ENCODE peak calls at places on chromosomes 16 and 17, in seven cellular contexts. One of them, this sample, is unnamed.

GRCh38 chr16:9415588-9415987 is 324.1 kb downstream of the HAPSTR1 start:
- DNase-seq in mucosa of gallbladder: no peak
- DNase-seq in astrocyte of the cerebellum: no peak
- DNase-seq in activated naive CD4-positive, alpha-beta T cell treated with anti-CD3 and anti-CD28 coated beads for 36 hours: no peak
- DNase-seq in AG04450: no peak
- DNase-seq in ELR: no peak
- DNase-seq in mucosa of descending colon: peak
- DNase-seq in this sample: no peak

GRCh38 chr17:44587339-44587738 is 30.1 kb downstream of the FZD2 start:
- DNase-seq in activated naive CD4-positive, alpha-beta T cell treated with anti-CD3 and anti-CD28 coated beads for 36 hours: no peak
- DNase-seq in mucosa of descending colon: no peak
- DNase-seq in mucosa of gallbladder: peak
- DNase-seq in AG04450: peak
- DNase-seq in ELR: peak
- DNase-seq in astrocyte of the cerebellum: peak
- DNase-seq in this sample: peak

GRCh38 chr16:50697881-50698767 is 4.7 kb downstream of the NOD2 start:
- DNase-seq in mucosa of descending colon: peak
- DNase-seq in activated naive CD4-positive, alpha-beta T cell treated with anti-CD3 and anti-CD28 coated beads for 36 hours: peak
- DNase-seq in ELR: peak
- DNase-seq in mucosa of gallbladder: no peak
- DNase-seq in AG04450: no peak
- DNase-seq in astrocyte of the cerebellum: peak
- DNase-seq in this sample: peak

GRCh38 chr17:58531661-58532554 is 17.5 kb upstream of the MTMR4 start:
- DNase-seq in AG04450: no peak
- DNase-seq in astrocyte of the cerebellum: no peak
- DNase-seq in mucosa of gallbladder: peak
- DNase-seq in ELR: peak
- DNase-seq in mucosa of descending colon: peak
- DNase-seq in activated naive CD4-positive, alpha-beta T cell treated with anti-CD3 and anti-CD28 coated beads for 36 hours: peak
- DNase-seq in this sample: peak

GRCh38 chr17:66885417-66885816 is 50.5 kb downstream of the CACNG5 start:
- DNase-seq in AG04450: no peak
- DNase-seq in ELR: no peak
- DNase-seq in astrocyte of the cerebellum: no peak
- DNase-seq in mucosa of descending colon: no peak
- DNase-seq in activated naive CD4-positive, alpha-beta T cell treated with anti-CD3 and anti-CD28 coated beads for 36 hours: no peak
- DNase-seq in mucosa of gallbladder: no peak
- DNase-seq in this sample: no peak

GRCh38 chr17:17499402-17500145 is 3.4 kb upstream of the RASD1 start:
- DNase-seq in mucosa of gallbladder: no peak
- DNase-seq in AG04450: no peak
- DNase-seq in ELR: no peak
- DNase-seq in mucosa of descending colon: no peak
- DNase-seq in astrocyte of the cerebellum: no peak
- DNase-seq in activated naive CD4-positive, alpha-beta T cell treated with anti-CD3 and anti-CD28 coated beads for 36 hours: no peak
- DNase-seq in this sample: no peak

GRCh38 chr16:1772362-1772907 is at the start of gene EME2:
- DNase-seq in astrocyte of the cerebellum: no peak
- DNase-seq in ELR: peak
- DNase-seq in AG04450: no peak
- DNase-seq in mucosa of descending colon: peak
- DNase-seq in mucosa of gallbladder: no peak
- DNase-seq in activated naive CD4-positive, alpha-beta T cell treated with anti-CD3 and anti-CD28 coated beads for 36 hours: peak
- DNase-seq in this sample: no peak

GRCh38 chr16:87864331-87864989 is 4.8 kb downstream of the SLC7A5 start:
- DNase-seq in AG04450: no peak
- DNase-seq in astrocyte of the cerebellum: no peak
- DNase-seq in activated naive CD4-positive, alpha-beta T cell treated with anti-CD3 and anti-CD28 coated beads for 36 hours: no peak
- DNase-seq in mucosa of gallbladder: no peak
- DNase-seq in ELR: peak
- DNase-seq in mucosa of descending colon: no peak
- DNase-seq in this sample: peak

GRCh38 chr17:14730821-14731220 is 429.9 kb downstream of the HS3ST3B1 start:
- DNase-seq in mucosa of descending colon: no peak
- DNase-seq in activated naive CD4-positive, alpha-beta T cell treated with anti-CD3 and anti-CD28 coated beads for 36 hours: no peak
- DNase-seq in astrocyte of the cerebellum: no peak
- DNase-seq in mucosa of gallbladder: no peak
- DNase-seq in ELR: no peak
- DNase-seq in AG04450: no peak
- DNase-seq in this sample: peak

GRCh38 chr17:63542218-63542545 is 8.1 kb upstream of the DCAF7 start:
- DNase-seq in astrocyte of the cerebellum: no peak
- DNase-seq in ELR: no peak
- DNase-seq in mucosa of descending colon: no peak
- DNase-seq in AG04450: no peak
- DNase-seq in activated naive CD4-positive, alpha-beta T cell treated with anti-CD3 and anti-CD28 coated beads for 36 hours: no peak
- DNase-seq in mucosa of gallbladder: no peak
- DNase-seq in this sample: no peak

GRCh38 chr16:77794586-77794985 is 6.2 kb downstream of the VAT1L start:
- DNase-seq in activated naive CD4-positive, alpha-beta T cell treated with anti-CD3 and anti-CD28 coated beads for 36 hours: no peak
- DNase-seq in mucosa of descending colon: no peak
- DNase-seq in astrocyte of the cerebellum: peak
- DNase-seq in AG04450: peak
- DNase-seq in mucosa of gallbladder: no peak
- DNase-seq in ELR: peak
- DNase-seq in this sample: peak

GRCh38 chr17:57092171-57092570 is 7.1 kb downstream of the AKAP1 start:
- DNase-seq in AG04450: peak
- DNase-seq in mucosa of descending colon: no peak
- DNase-seq in ELR: no peak
- DNase-seq in mucosa of gallbladder: peak
- DNase-seq in astrocyte of the cerebellum: peak
- DNase-seq in activated naive CD4-positive, alpha-beta T cell treated with anti-CD3 and anti-CD28 coated beads for 36 hours: no peak
- DNase-seq in this sample: no peak

GRCh38 chr16:265711-266110 is 10.0 kb downstream of the RGS11 start:
- DNase-seq in AG04450: no peak
- DNase-seq in ELR: no peak
- DNase-seq in astrocyte of the cerebellum: no peak
- DNase-seq in activated naive CD4-positive, alpha-beta T cell treated with anti-CD3 and anti-CD28 coated beads for 36 hours: no peak
- DNase-seq in mucosa of gallbladder: no peak
- DNase-seq in mucosa of descending colon: no peak
- DNase-seq in this sample: peak

GRCh38 chr17:32485261-32485955 is 1.4 kb upstream of the CDK5R1 start:
- DNase-seq in ELR: no peak
- DNase-seq in AG04450: no peak
- DNase-seq in astrocyte of the cerebellum: no peak
- DNase-seq in mucosa of descending colon: no peak
- DNase-seq in activated naive CD4-positive, alpha-beta T cell treated with anti-CD3 and anti-CD28 coated beads for 36 hours: no peak
- DNase-seq in mucosa of gallbladder: no peak
- DNase-seq in this sample: no peak

GRCh38 chr17:50195196-50195865 is 6.1 kb downstream of the COL1A1 start:
- DNase-seq in AG04450: no peak
- DNase-seq in mucosa of descending colon: no peak
- DNase-seq in ELR: no peak
- DNase-seq in mucosa of gallbladder: no peak
- DNase-seq in activated naive CD4-positive, alpha-beta T cell treated with anti-CD3 and anti-CD28 coated beads for 36 hours: no peak
- DNase-seq in astrocyte of the cerebellum: no peak
- DNase-seq in this sample: no peak

GRCh38 chr17:38628441-38628840 is 22.7 kb upstream of the SRCIN1 start:
- DNase-seq in activated naive CD4-positive, alpha-beta T cell treated with anti-CD3 and anti-CD28 coated beads for 36 hours: no peak
- DNase-seq in ELR: peak
- DNase-seq in mucosa of descending colon: no peak
- DNase-seq in astrocyte of the cerebellum: no peak
- DNase-seq in mucosa of gallbladder: no peak
- DNase-seq in AG04450: no peak
- DNase-seq in this sample: peak

GRCh38 chr17:61400058-61400785 is 579 bp downstream of the TBX2 start:
- DNase-seq in activated naive CD4-positive, alpha-beta T cell treated with anti-CD3 and anti-CD28 coated beads for 36 hours: no peak
- DNase-seq in mucosa of descending colon: no peak
- DNase-seq in mucosa of gallbladder: no peak
- DNase-seq in AG04450: no peak
- DNase-seq in astrocyte of the cerebellum: no peak
- DNase-seq in ELR: peak
- DNase-seq in this sample: peak

GRCh38 chr16:78584991-78585390 is 485.5 kb downstream of the WWOX start:
- DNase-seq in mucosa of gallbladder: no peak
- DNase-seq in astrocyte of the cerebellum: no peak
- DNase-seq in activated naive CD4-positive, alpha-beta T cell treated with anti-CD3 and anti-CD28 coated beads for 36 hours: no peak
- DNase-seq in ELR: no peak
- DNase-seq in mucosa of descending colon: no peak
- DNase-seq in AG04450: no peak
- DNase-seq in this sample: no peak

GRCh38 chr16:50259334-50260205 is 6.8 kb upstream of the ADCY7 start:
- DNase-seq in ELR: no peak
- DNase-seq in astrocyte of the cerebellum: no peak
- DNase-seq in mucosa of gallbladder: no peak
- DNase-seq in AG04450: no peak
- DNase-seq in mucosa of descending colon: peak
- DNase-seq in activated naive CD4-positive, alpha-beta T cell treated with anti-CD3 and anti-CD28 coated beads for 36 hours: no peak
- DNase-seq in this sample: no peak

GRCh38 chr16:49639739-49640388 is 216.0 kb downstream of the ZNF423 start:
- DNase-seq in AG04450: peak
- DNase-seq in ELR: no peak
- DNase-seq in mucosa of descending colon: peak
- DNase-seq in activated naive CD4-positive, alpha-beta T cell treated with anti-CD3 and anti-CD28 coated beads for 36 hours: no peak
- DNase-seq in mucosa of gallbladder: peak
- DNase-seq in astrocyte of the cerebellum: peak
- DNase-seq in this sample: no peak

GRCh38 chr17:60110586-60110985 is 31.9 kb upstream of the HEATR6 start:
- DNase-seq in AG04450: no peak
- DNase-seq in mucosa of gallbladder: no peak
- DNase-seq in astrocyte of the cerebellum: no peak
- DNase-seq in mucosa of descending colon: no peak
- DNase-seq in activated naive CD4-positive, alpha-beta T cell treated with anti-CD3 and anti-CD28 coated beads for 36 hours: no peak
- DNase-seq in ELR: no peak
- DNase-seq in this sample: no peak

GRCh38 chr17:57670769-57671545 is 74.1 kb downstream of the CCDC182 start:
- DNase-seq in AG04450: no peak
- DNase-seq in ELR: peak
- DNase-seq in mucosa of descending colon: no peak
- DNase-seq in activated naive CD4-positive, alpha-beta T cell treated with anti-CD3 and anti-CD28 coated beads for 36 hours: peak
- DNase-seq in mucosa of gallbladder: peak
- DNase-seq in astrocyte of the cerebellum: no peak
- DNase-seq in this sample: no peak

GRCh38 chr17:39653662-39654331 is 11.4 kb upstream of the TCAP start:
- DNase-seq in activated naive CD4-positive, alpha-beta T cell treated with anti-CD3 and anti-CD28 coated beads for 36 hours: peak
- DNase-seq in astrocyte of the cerebellum: no peak
- DNase-seq in mucosa of descending colon: peak
- DNase-seq in ELR: peak
- DNase-seq in mucosa of gallbladder: peak
- DNase-seq in AG04450: no peak
- DNase-seq in this sample: peak

GRCh38 chr17:80195671-80196529 is 24.2 kb downstream of the SGSH start:
- DNase-seq in mucosa of descending colon: peak
- DNase-seq in astrocyte of the cerebellum: no peak
- DNase-seq in AG04450: no peak
- DNase-seq in ELR: peak
- DNase-seq in mucosa of gallbladder: no peak
- DNase-seq in activated naive CD4-positive, alpha-beta T cell treated with anti-CD3 and anti-CD28 coated beads for 36 hours: peak
- DNase-seq in this sample: peak

GRCh38 chr17:43655702-43656275 is 5.9 kb downstream of the MEOX1 start:
- DNase-seq in AG04450: no peak
- DNase-seq in ELR: no peak
- DNase-seq in astrocyte of the cerebellum: no peak
- DNase-seq in mucosa of descending colon: no peak
- DNase-seq in mucosa of gallbladder: no peak
- DNase-seq in activated naive CD4-positive, alpha-beta T cell treated with anti-CD3 and anti-CD28 coated beads for 36 hours: no peak
- DNase-seq in this sample: no peak

GRCh38 chr16:22375117-22375962 is 921 bp upstream of the CDR2 start:
- DNase-seq in mucosa of gallbladder: no peak
- DNase-seq in mucosa of descending colon: no peak
- DNase-seq in AG04450: no peak
- DNase-seq in astrocyte of the cerebellum: no peak
- DNase-seq in activated naive CD4-positive, alpha-beta T cell treated with anti-CD3 and anti-CD28 coated beads for 36 hours: no peak
- DNase-seq in ELR: no peak
- DNase-seq in this sample: no peak

GRCh38 chr17:77440571-77440981 is 299.8 kb downstream of the SEC14L1 start:
- DNase-seq in mucosa of descending colon: no peak
- DNase-seq in activated naive CD4-positive, alpha-beta T cell treated with anti-CD3 and anti-CD28 coated beads for 36 hours: peak
- DNase-seq in astrocyte of the cerebellum: no peak
- DNase-seq in ELR: no peak
- DNase-seq in AG04450: no peak
- DNase-seq in mucosa of gallbladder: no peak
- DNase-seq in this sample: no peak

GRCh38 chr17:60327122-60327869 is 64.6 kb downstream of the USP32 start:
- DNase-seq in AG04450: no peak
- DNase-seq in activated naive CD4-positive, alpha-beta T cell treated with anti-CD3 and anti-CD28 coated beads for 36 hours: no peak
- DNase-seq in mucosa of descending colon: no peak
- DNase-seq in mucosa of gallbladder: no peak
- DNase-seq in astrocyte of the cerebellum: no peak
- DNase-seq in ELR: no peak
- DNase-seq in this sample: no peak

GRCh38 chr17:27469256-27469655 is 13.0 kb downstream of the KSR1 start:
- DNase-seq in astrocyte of the cerebellum: no peak
- DNase-seq in mucosa of descending colon: no peak
- DNase-seq in mucosa of gallbladder: no peak
- DNase-seq in activated naive CD4-positive, alpha-beta T cell treated with anti-CD3 and anti-CD28 coated beads for 36 hours: peak
- DNase-seq in ELR: no peak
- DNase-seq in AG04450: no peak
- DNase-seq in this sample: no peak

GRCh38 chr17:67784364-67785121 is 40.8 kb upstream of the BPTF start:
- DNase-seq in activated naive CD4-positive, alpha-beta T cell treated with anti-CD3 and anti-CD28 coated beads for 36 hours: no peak
- DNase-seq in mucosa of descending colon: peak
- DNase-seq in ELR: no peak
- DNase-seq in astrocyte of the cerebellum: no peak
- DNase-seq in mucosa of gallbladder: no peak
- DNase-seq in AG04450: no peak
- DNase-seq in this sample: no peak

This sample was measured in MCF 10A.